ENCODE peak calls at places on chromosomes 6 and 20, in ten cellular contexts. B is RWPE1, W is HFFc6, Y is PC-9, Z is K562, N is bronchial epithelial cell, V is progenitor cell of endocrine pancreas, A is astrocyte of the cerebellum, E is glutamatergic neuron, X is epithelial cell of esophagus. K is an unnamed sample.

GRCh38 chr6:150076196-150076893 is 7.4 kb upstream of the ULBP3 start:
- DNase-seq in B (no peak), W (no peak), Y (no peak), Z (no peak), N (no peak), V (no peak), A (no peak), E (no peak), X (peak), K (no peak)

GRCh38 chr6:40510442-40510841 is 76.7 kb downstream of the LRFN2 start:
- DNase-seq in B (no peak), W (no peak), Y (no peak), Z (no peak), N (no peak), V (no peak), A (no peak), E (no peak), X (no peak), K (no peak)

GRCh38 chr6:41712651-41713103 is 22.7 kb downstream of the TFEB start:
- DNase-seq in B (no peak), W (peak), Y (peak), Z (no peak), N (no peak), V (no peak), A (no peak), E (no peak), X (no peak), K (no peak)

GRCh38 chr6:14280766-14281293 is 163.3 kb downstream of the CD83 start:
- DNase-seq in B (no peak), W (no peak), Y (no peak), Z (peak), N (no peak), V (no peak), A (no peak), E (no peak), X (no peak), K (no peak)

GRCh38 chr6:85551264-85551663 is 42.4 kb downstream of the SNX14 start:
- DNase-seq in B (peak), W (no peak), Y (no peak), Z (peak), N (no peak), V (no peak), A (no peak), E (no peak), X (peak), K (no peak)

GRCh38 chr20:13984211-13984610 is 6.2 kb downstream of the SEL1L2 start:
- DNase-seq in B (no peak), W (no peak), Y (peak), Z (no peak), N (no peak), V (no peak), A (no peak), E (no peak), X (no peak), K (no peak)

GRCh38 chr6:168078943-168079405 is at the start of gene FRMD1:
- DNase-seq in B (no peak), W (no peak), Y (no peak), Z (no peak), N (no peak), V (no peak), A (no peak), E (no peak), X (no peak), K (no peak)

GRCh38 chr6:75206338-75207210 is 721 bp upstream of the COL12A1 start:
- DNase-seq in B (no peak), W (peak), Y (no peak), Z (no peak), N (no peak), V (no peak), A (no peak), E (peak), X (no peak), K (peak)

GRCh38 chr6:7406743-7407142 is 17.1 kb downstream of the RIOK1 start:
- DNase-seq in B (no peak), W (no peak), Y (no peak), Z (no peak), N (no peak), V (no peak), A (no peak), E (no peak), X (no peak), K (no peak)

GRCh38 chr6:170128346-170128745 is 162.5 kb downstream of the DLL1 start:
- DNase-seq in B (no peak), W (no peak), Y (no peak), Z (no peak), N (no peak), V (peak), A (no peak), E (no peak), X (no peak), K (no peak)

GRCh38 chr20:5569021-5569420 is 181.2 kb upstream of the SHLD1 start:
- DNase-seq in B (peak), W (peak), Y (peak), Z (peak), N (peak), V (no peak), A (peak), E (no peak), X (peak), K (no peak)

GRCh38 chr6:119084784-119085183 is 6.3 kb upstream of the FAM184A start:
- DNase-seq in B (no peak), W (no peak), Y (no peak), Z (no peak), N (no peak), V (no peak), A (no peak), E (no peak), X (no peak), K (no peak)

GRCh38 chr6:42158011-42158410 is 15.2 kb upstream of the GUCA1A start:
- DNase-seq in B (no peak), W (peak), Y (peak), Z (no peak), N (peak), V (no peak), A (no peak), E (no peak), X (peak), K (no peak)

GRCh38 chr6:15936503-15936902 is 192.4 kb upstream of the MYLIP start:
- DNase-seq in B (no peak), W (no peak), Y (no peak), Z (no peak), N (no peak), V (no peak), A (no peak), E (no peak), X (no peak), K (no peak)

GRCh38 chr6:30881987-30882763 is 2.1 kb upstream of the DDR1 start:
- DNase-seq in B (no peak), W (no peak), Y (peak), Z (no peak), N (peak), V (no peak), A (no peak), E (peak), X (peak), K (peak)

GRCh38 chr6:34147906-34148701 is 2.2 kb upstream of the GRM4 start:
- DNase-seq in B (no peak), W (no peak), Y (no peak), Z (no peak), N (no peak), V (no peak), A (no peak), E (no peak), X (no peak), K (no peak)

GRCh38 chr20:3935295-3935955 is 46.2 kb downstream of the PANK2 start:
- DNase-seq in B (no peak), W (peak), Y (no peak), Z (no peak), N (no peak), V (no peak), A (no peak), E (no peak), X (no peak), K (no peak)

GRCh38 chr6:9620263-9620662 is 794.6 kb downstream of the TFAP2A start:
- DNase-seq in B (no peak), W (peak), Y (no peak), Z (no peak), N (peak), V (no peak), A (no peak), E (no peak), X (peak), K (no peak)

GRCh38 chr6:138971601-138972000 is 16.5 kb downstream of the REPS1 start:
- DNase-seq in B (no peak), W (peak), Y (no peak), Z (no peak), N (no peak), V (no peak), A (no peak), E (no peak), X (peak), K (no peak)

GRCh38 chr6:44401138-44401537 is 13.6 kb downstream of the CDC5L start:
- DNase-seq in B (no peak), W (no peak), Y (no peak), Z (no peak), N (no peak), V (no peak), A (no peak), E (no peak), X (no peak), K (no peak)

GRCh38 chr6:31180500-31180899 is 10.0 kb upstream of the POU5F1 start:
- DNase-seq in B (no peak), W (no peak), Y (no peak), Z (no peak), N (no peak), V (no peak), A (no peak), E (no peak), X (peak), K (no peak)

GRCh38 chr6:12275084-12275483 is 15.1 kb upstream of the EDN1 start:
- DNase-seq in B (no peak), W (peak), Y (peak), Z (no peak), N (no peak), V (no peak), A (no peak), E (no peak), X (peak), K (no peak)

GRCh38 chr6:157106487-157106886 is 216.8 kb downstream of the TMEM242 start:
- DNase-seq in B (peak), W (peak), Y (peak), Z (no peak), N (peak), V (no peak), A (no peak), E (no peak), X (peak), K (no peak)

GRCh38 chr20:63976980-63977391 is 2.5 kb downstream of the SAMD10 start:
- DNase-seq in B (no peak), W (no peak), Y (no peak), Z (no peak), N (no peak), V (no peak), A (no peak), E (peak), X (no peak), K (no peak)

GRCh38 chr6:139568956-139569538 is 194.6 kb upstream of the CITED2 start:
- DNase-seq in B (peak), W (peak), Y (no peak), Z (no peak), N (peak), V (no peak), A (peak), E (no peak), X (peak), K (no peak)

GRCh38 chr20:51444472-51444871 is 98.0 kb downstream of the NFATC2 start:
- DNase-seq in B (no peak), W (peak), Y (no peak), Z (no peak), N (no peak), V (no peak), A (no peak), E (no peak), X (no peak), K (no peak)

GRCh38 chr6:110255356-110255755 is 75.1 kb downstream of the CDC40 start:
- DNase-seq in B (peak), W (peak), Y (peak), Z (no peak), N (peak), V (peak), A (peak), E (peak), X (peak), K (peak)

GRCh38 chr6:5996701-5997419 is 9.9 kb downstream of the NRN1 start:
- DNase-seq in B (no peak), W (no peak), Y (no peak), Z (no peak), N (no peak), V (no peak), A (no peak), E (peak), X (peak), K (peak)

GRCh38 chr20:22716824-22717351 is 132.5 kb upstream of the FOXA2 start:
- DNase-seq in B (no peak), W (no peak), Y (peak), Z (no peak), N (peak), V (no peak), A (no peak), E (no peak), X (peak), K (no peak)

GRCh38 chr6:108872001-108872974 is 24.1 kb downstream of the ARMC2 start:
- DNase-seq in B (no peak), W (no peak), Y (no peak), Z (no peak), N (no peak), V (no peak), A (no peak), E (no peak), X (no peak), K (no peak)

DNA sequence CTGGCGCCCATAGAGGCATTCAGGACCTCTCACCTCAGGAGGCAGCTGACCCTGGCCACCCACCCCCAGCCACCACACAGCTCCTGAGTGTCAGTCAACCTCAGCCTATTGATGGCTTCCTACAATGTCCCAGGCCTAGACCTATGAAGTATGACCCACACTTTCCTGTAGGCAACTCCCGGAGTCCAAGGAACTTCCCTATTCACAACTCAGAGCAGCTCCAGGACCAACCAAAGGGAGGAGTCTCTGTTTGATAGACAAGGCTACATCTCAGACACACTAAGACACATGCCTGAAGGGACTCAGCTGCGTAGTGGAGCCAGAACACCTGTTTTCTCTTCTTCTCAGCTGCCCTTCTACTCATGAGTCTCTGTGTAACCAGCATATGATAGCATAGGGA is 169.1 kb downstream of the MAFB start:
- DNase-seq in B (no peak), W (no peak), Y (no peak), Z (no peak), N (no peak), V (no peak), A (no peak), E (no peak), X (no peak), K (no peak)
- TF ChIP-seq CTCF in B (no peak), W (no peak), Y (no peak), Z (no peak), N (no peak), V (no peak), A (no peak), E (no peak), X (no peak), K (no peak)

GRCh38 chr6:106446983-106447382 is 86.5 kb downstream of the CRYBG1 start:
- DNase-seq in B (no peak), W (no peak), Y (no peak), Z (no peak), N (no peak), V (no peak), A (no peak), E (no peak), X (no peak), K (no peak)

GRCh38 chr6:106444777-106445507 is 84.4 kb downstream of the CRYBG1 start:
- DNase-seq in B (peak), W (peak), Y (peak), Z (peak), N (peak), V (no peak), A (peak), E (no peak), X (peak), K (peak)

GRCh38 chr6:106448000-106448426 is 87.5 kb downstream of the CRYBG1 start:
- DNase-seq in B (no peak), W (no peak), Y (no peak), Z (no peak), N (no peak), V (no peak), A (no peak), E (no peak), X (no peak), K (no peak)

GRCh38 chr6:106445508-106445878 is 85.0 kb downstream of the CRYBG1 start:
- DNase-seq in B (no peak), W (no peak), Y (no peak), Z (no peak), N (no peak), V (no peak), A (no peak), E (no peak), X (no peak), K (no peak)

DNA sequence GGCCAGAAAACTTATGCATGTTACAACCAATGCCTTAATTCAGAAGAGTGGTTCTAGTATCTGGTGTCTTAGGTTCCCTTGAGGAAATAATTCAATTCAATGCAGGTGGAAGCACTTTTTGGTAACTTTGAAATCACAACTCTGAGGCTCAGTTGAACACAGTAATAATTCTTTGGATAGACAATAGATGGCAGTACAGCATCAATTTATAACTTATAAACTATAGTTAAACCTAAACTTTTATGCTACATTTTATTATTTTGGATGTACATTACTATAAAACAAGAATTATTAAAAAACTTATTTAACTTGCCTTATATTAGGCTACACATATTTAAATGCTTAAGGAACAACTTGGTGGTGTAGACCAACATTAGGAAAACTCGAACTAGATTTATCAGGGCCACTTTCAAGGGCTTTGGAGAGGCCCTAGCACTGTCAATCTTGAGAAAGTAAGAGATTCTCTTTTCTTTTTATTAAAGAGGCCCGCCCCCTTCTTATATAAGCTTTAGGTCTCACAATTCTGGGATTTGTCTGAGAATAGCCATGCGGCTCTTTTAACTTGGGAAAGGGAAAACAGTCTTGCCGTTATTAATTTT is 85.9 kb downstream of the CRYBG1 start:
- DNase-seq in B (peak), W (peak), Y (no peak), Z (no peak), N (no peak), V (no peak), A (no peak), E (no peak), X (no peak), K (no peak)
- TF ChIP-seq CTCF in B (peak), W (peak), Y (peak), Z (peak), N (no peak), V (peak), A (peak), E (no peak), X (peak), K (peak)

GRCh38 chr20:57526885-57527566 is 2.1 kb upstream of the CTCFL start:
- DNase-seq in B (no peak), W (no peak), Y (no peak), Z (no peak), N (no peak), V (no peak), A (no peak), E (no peak), X (no peak), K (peak)
- TF ChIP-seq CTCF in B (no peak), W (no peak), Y (no peak), Z (no peak), N (no peak), V (no peak), A (no peak), E (no peak), X (no peak), K (no peak)

DNA sequence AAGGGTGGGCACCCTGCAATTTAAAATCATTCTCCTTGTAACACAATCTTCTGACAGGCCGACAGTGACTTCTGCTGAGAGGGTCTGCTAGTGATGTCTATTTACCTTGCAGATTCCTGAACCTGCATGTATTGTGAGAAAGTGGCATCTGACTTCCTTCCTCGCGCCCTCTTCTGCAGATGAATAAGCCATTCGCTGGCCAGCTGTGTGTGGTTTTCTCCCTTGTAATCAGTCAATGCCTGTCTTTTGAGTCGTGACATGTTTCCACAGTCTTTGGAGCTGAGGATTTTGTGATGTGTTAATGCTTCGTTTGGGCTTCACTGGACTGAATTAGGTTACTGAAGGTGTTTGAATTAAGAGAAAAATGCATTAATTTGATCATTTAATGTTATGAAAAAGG is 125.3 kb downstream of the GRM1 start:
- DNase-seq in B (no peak), W (no peak), Y (no peak), Z (no peak), N (peak), V (no peak), A (no peak), E (no peak), X (peak), K (no peak)
- TF ChIP-seq CTCF in B (no peak), W (no peak), Y (no peak), Z (no peak), N (no peak), V (no peak), A (no peak), E (no peak), X (no peak), K (no peak)

GRCh38 chr6:760982-761955 is 68.3 kb upstream of the EXOC2 start:
- DNase-seq in B (no peak), W (no peak), Y (no peak), Z (no peak), N (no peak), V (no peak), A (no peak), E (no peak), X (no peak), K (no peak)
- TF ChIP-seq CTCF in B (no peak), W (no peak), Y (no peak), Z (no peak), N (no peak), V (no peak), A (no peak), E (no peak), X (no peak), K (no peak)

GRCh38 chr6:161613711-161614110 is 339.9 kb upstream of the AGPAT4 start:
- DNase-seq in B (no peak), W (no peak), Y (no peak), Z (no peak), N (no peak), V (no peak), A (no peak), E (no peak), X (no peak), K (no peak)

GRCh38 chr6:161618816-161619454 is 345.1 kb upstream of the AGPAT4 start:
- DNase-seq in B (peak), W (no peak), Y (no peak), Z (peak), N (peak), V (no peak), A (peak), E (peak), X (peak), K (peak)
- TF ChIP-seq CTCF in B (peak), W (peak), Y (peak), Z (peak), N (peak), V (peak), A (peak), E (no peak), X (peak), K (peak)

DNA sequence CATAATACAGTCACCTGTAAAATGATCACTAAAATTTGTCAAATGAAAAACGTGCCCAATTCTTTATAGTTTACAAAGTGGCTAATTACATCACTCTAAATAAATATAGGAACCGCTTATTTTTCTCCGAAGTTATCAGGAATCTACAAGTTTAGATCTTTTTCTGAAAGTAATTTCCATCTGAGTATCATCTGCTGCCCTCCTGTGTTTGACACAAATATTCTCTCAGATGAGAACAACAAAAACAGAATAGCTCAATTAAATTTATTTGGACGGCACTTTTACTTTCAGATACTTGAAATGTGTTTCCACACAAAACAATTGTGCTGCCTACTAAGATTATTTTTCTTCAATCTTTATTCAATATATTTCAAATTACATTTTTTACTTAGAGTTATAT is 5.0 kb downstream of the SF3B5 start:
- DNase-seq in B (no peak), W (no peak), Y (no peak), Z (no peak), N (no peak), V (no peak), A (no peak), E (no peak), X (no peak), K (no peak)
- TF ChIP-seq CTCF in B (no peak), W (peak), Y (no peak), Z (peak), N (no peak), V (no peak), A (no peak), E (no peak), X (no peak), K (no peak)

K was measured in nephron progenitor cell.